ENCODE peak calls at places on chromosomes 6 and 20, in six cellular contexts. One of them, this sample, is unnamed.

GRCh38 chr6:52362443-52363221 is 681 bp downstream of the PAQR8 start:
- DNase-seq in neural progenitor cell: peak; percentile 61
- DNase-seq in RWPE1: peak; percentile 38
- DNase-seq in astrocyte of the spinal cord: peak; percentile 15
- DNase-seq in ascending aorta: peak; percentile 69
- DNase-seq in left ventricle myocardium inferior: peak; percentile 21
- DNase-seq in this sample: peak; percentile 71

GRCh38 chr20:32674362-32674789 is 635 bp upstream of the C20orf203 start:
- DNase-seq in astrocyte of the spinal cord: peak; percentile 48
- DNase-seq in neural progenitor cell: peak; percentile 67
- DNase-seq in ascending aorta: no peak
- DNase-seq in RWPE1: peak; percentile 82
- DNase-seq in left ventricle myocardium inferior: no peak
- DNase-seq in this sample: no peak

GRCh38 chr20:18992418-18992817 is 178.8 kb downstream of the SCP2D1 start:
- DNase-seq in ascending aorta: peak; percentile 2
- DNase-seq in neural progenitor cell: no peak
- DNase-seq in RWPE1: no peak
- DNase-seq in left ventricle myocardium inferior: no peak
- DNase-seq in astrocyte of the spinal cord: no peak
- DNase-seq in this sample: no peak

GRCh38 chr6:114000066-114000465 is 29.1 kb upstream of the HDAC2 start:
- DNase-seq in astrocyte of the spinal cord: peak; percentile 58
- DNase-seq in ascending aorta: no peak
- DNase-seq in left ventricle myocardium inferior: no peak
- DNase-seq in neural progenitor cell: no peak
- DNase-seq in RWPE1: no peak
- DNase-seq in this sample: no peak

GRCh38 chr20:55792049-55792448 is 213.3 kb downstream of the CBLN4 start:
- DNase-seq in neural progenitor cell: no peak
- DNase-seq in left ventricle myocardium inferior: no peak
- DNase-seq in astrocyte of the spinal cord: no peak
- DNase-seq in RWPE1: no peak
- DNase-seq in ascending aorta: no peak
- DNase-seq in this sample: no peak

GRCh38 chr6:35299674-35300073 is 2.1 kb downstream of the DEF6 start:
- DNase-seq in ascending aorta: no peak
- DNase-seq in neural progenitor cell: no peak
- DNase-seq in astrocyte of the spinal cord: no peak
- DNase-seq in RWPE1: no peak
- DNase-seq in left ventricle myocardium inferior: peak; percentile 39
- DNase-seq in this sample: no peak

GRCh38 chr20:51412333-51412761 is 130.2 kb downstream of the NFATC2 start:
- DNase-seq in neural progenitor cell: no peak
- DNase-seq in astrocyte of the spinal cord: peak; percentile 76
- DNase-seq in ascending aorta: peak; percentile 71
- DNase-seq in left ventricle myocardium inferior: peak; percentile 45
- DNase-seq in RWPE1: no peak
- DNase-seq in this sample: no peak

GRCh38 chr6:30067460-30068139 is 602 bp downstream of the PPP1R11 start:
- DNase-seq in neural progenitor cell: peak; percentile 98
- DNase-seq in left ventricle myocardium inferior: no peak
- DNase-seq in astrocyte of the spinal cord: no peak
- DNase-seq in RWPE1: no peak
- DNase-seq in ascending aorta: no peak
- DNase-seq in this sample: no peak

GRCh38 chr6:8166156-8166555 is 63.8 kb upstream of the EEF1E1 start:
- DNase-seq in RWPE1: no peak
- DNase-seq in ascending aorta: no peak
- DNase-seq in neural progenitor cell: no peak
- DNase-seq in left ventricle myocardium inferior: no peak
- DNase-seq in astrocyte of the spinal cord: no peak
- DNase-seq in this sample: no peak

GRCh38 chr6:8172510-8172909 is 70.2 kb upstream of the EEF1E1 start:
- DNase-seq in neural progenitor cell: no peak
- DNase-seq in astrocyte of the spinal cord: no peak
- DNase-seq in ascending aorta: no peak
- DNase-seq in left ventricle myocardium inferior: no peak
- DNase-seq in RWPE1: no peak
- DNase-seq in this sample: no peak

GRCh38 chr6:8174571-8174970 is 72.2 kb upstream of the EEF1E1 start:
- DNase-seq in astrocyte of the spinal cord: no peak
- DNase-seq in neural progenitor cell: no peak
- DNase-seq in RWPE1: peak; percentile 14
- DNase-seq in ascending aorta: no peak
- DNase-seq in left ventricle myocardium inferior: no peak
- DNase-seq in this sample: no peak

GRCh38 chr6:8170754-8171153 is 68.4 kb upstream of the EEF1E1 start:
- DNase-seq in RWPE1: no peak
- DNase-seq in left ventricle myocardium inferior: no peak
- DNase-seq in astrocyte of the spinal cord: no peak
- DNase-seq in neural progenitor cell: no peak
- DNase-seq in ascending aorta: no peak
- DNase-seq in this sample: no peak

DNA sequence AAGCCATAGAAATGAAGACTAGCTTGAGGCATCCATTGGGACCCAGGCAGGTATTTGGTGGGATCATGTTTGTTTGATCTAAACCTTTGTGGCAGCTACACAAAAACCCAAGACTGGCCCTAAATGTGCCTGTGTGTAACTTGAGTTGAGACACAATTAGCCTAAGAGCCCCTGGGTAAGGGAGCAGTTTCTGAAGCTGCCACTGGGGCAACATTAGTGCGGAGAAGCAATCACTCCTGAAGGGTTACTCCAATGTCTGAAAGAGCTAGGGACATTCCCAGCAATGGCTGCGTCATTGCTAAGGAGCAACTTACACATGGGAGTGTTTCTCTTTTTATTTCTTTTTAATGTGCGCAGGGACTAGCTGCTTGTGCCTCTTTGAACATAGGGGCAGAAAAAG is 67.9 kb upstream of the EEF1E1 start:
- DNase-seq in left ventricle myocardium inferior: no peak
- DNase-seq in RWPE1: no peak
- DNase-seq in astrocyte of the spinal cord: no peak
- DNase-seq in neural progenitor cell: peak; percentile 36
- DNase-seq in ascending aorta: no peak
- DNase-seq in this sample: no peak
- TF ChIP-seq CTCF in left ventricle myocardium inferior: no peak
- TF ChIP-seq CTCF in RWPE1: no peak
- TF ChIP-seq CTCF in astrocyte of the spinal cord: peak; percentile 2
- TF ChIP-seq CTCF in neural progenitor cell: peak; percentile 34
- TF ChIP-seq CTCF in ascending aorta: no peak
- TF ChIP-seq CTCF in this sample: peak; percentile 42

GRCh38 chr20:20712004-20712473 is 405 bp downstream of the RALGAPA2 start:
- DNase-seq in neural progenitor cell: peak; percentile 50
- DNase-seq in ascending aorta: peak; percentile 63
- DNase-seq in RWPE1: no peak
- DNase-seq in left ventricle myocardium inferior: no peak
- DNase-seq in astrocyte of the spinal cord: no peak
- DNase-seq in this sample: peak; percentile 68

GRCh38 chr20:20711413-20711812 is 1.0 kb downstream of the RALGAPA2 start:
- DNase-seq in RWPE1: no peak
- DNase-seq in left ventricle myocardium inferior: no peak
- DNase-seq in astrocyte of the spinal cord: no peak
- DNase-seq in neural progenitor cell: no peak
- DNase-seq in ascending aorta: no peak
- DNase-seq in this sample: no peak

GRCh38 chr20:20710847-20711315 is 1.6 kb downstream of the RALGAPA2 start:
- DNase-seq in ascending aorta: no peak
- DNase-seq in RWPE1: no peak
- DNase-seq in astrocyte of the spinal cord: no peak
- DNase-seq in left ventricle myocardium inferior: no peak
- DNase-seq in neural progenitor cell: no peak
- DNase-seq in this sample: no peak

GRCh38 chr20:20713244-20713765 is 861 bp upstream of the RALGAPA2 start:
- DNase-seq in neural progenitor cell: no peak
- DNase-seq in left ventricle myocardium inferior: no peak
- DNase-seq in astrocyte of the spinal cord: no peak
- DNase-seq in RWPE1: no peak
- DNase-seq in ascending aorta: peak; percentile 65
- DNase-seq in this sample: no peak

GRCh38 chr20:20712474-20713243 is at the start of gene RALGAPA2:
- DNase-seq in ascending aorta: peak; percentile 99
- DNase-seq in neural progenitor cell: peak; percentile 99
- DNase-seq in astrocyte of the spinal cord: peak; percentile 98
- DNase-seq in left ventricle myocardium inferior: peak; percentile 97
- DNase-seq in RWPE1: peak; percentile 93
- DNase-seq in this sample: peak; percentile 97
- TF ChIP-seq CTCF in ascending aorta: no peak
- TF ChIP-seq CTCF in neural progenitor cell: no peak
- TF ChIP-seq CTCF in astrocyte of the spinal cord: no peak
- TF ChIP-seq CTCF in left ventricle myocardium inferior: peak; percentile 13
- TF ChIP-seq CTCF in RWPE1: no peak
- TF ChIP-seq CTCF in this sample: no peak

DNA sequence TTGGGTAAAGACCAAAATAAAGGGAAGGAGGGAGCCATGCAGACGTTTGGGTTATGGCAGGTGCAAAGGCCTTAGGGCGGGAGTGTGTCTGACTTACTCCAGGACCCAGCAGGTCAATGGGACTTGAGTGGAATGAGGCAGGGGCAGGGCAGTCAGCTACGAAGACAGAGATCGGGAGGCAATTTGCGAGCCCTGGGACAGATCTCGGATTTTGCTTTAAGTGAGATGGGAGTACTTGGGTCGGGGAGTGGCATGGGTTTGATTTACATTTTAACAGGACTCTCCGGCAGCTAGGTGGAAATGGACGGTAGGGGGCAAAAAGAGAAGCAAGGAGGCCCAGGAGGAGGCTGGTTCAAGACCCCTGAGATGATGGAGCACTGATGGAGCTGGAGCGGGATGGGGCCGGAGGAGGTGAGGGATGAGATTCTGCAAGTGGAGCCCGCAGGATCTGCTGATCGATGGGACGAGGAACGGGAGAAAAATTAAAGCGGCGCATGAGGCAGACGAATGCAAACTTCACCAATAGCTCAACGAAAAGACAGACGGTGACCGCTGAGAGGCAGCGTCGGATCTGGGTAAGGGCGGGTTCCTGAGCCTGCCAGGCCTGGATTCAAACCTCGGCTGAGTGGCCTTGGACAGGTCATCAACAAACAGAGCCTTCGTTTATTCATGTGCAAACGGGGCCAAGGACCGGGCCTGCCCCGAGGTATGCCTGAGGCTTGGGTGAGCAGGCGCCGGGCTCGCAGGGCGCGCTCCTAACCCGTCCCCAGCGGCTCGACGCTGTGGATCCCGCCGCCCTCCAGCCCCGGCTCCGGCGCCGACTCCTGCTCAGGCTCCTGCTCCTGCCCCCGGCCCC is 774 bp upstream of the RBCK1 start:
- DNase-seq in ascending aorta: peak; percentile 81
- DNase-seq in left ventricle myocardium inferior: peak; percentile 80
- DNase-seq in astrocyte of the spinal cord: peak; percentile 77
- DNase-seq in neural progenitor cell: peak; percentile 94
- DNase-seq in RWPE1: no peak
- DNase-seq in this sample: no peak
- TF ChIP-seq CTCF in ascending aorta: peak; percentile 7
- TF ChIP-seq CTCF in left ventricle myocardium inferior: peak; percentile 28
- TF ChIP-seq CTCF in astrocyte of the spinal cord: peak; percentile 32
- TF ChIP-seq CTCF in neural progenitor cell: peak; percentile 47
- TF ChIP-seq CTCF in RWPE1: no peak
- TF ChIP-seq CTCF in this sample: peak; percentile 64

DNA sequence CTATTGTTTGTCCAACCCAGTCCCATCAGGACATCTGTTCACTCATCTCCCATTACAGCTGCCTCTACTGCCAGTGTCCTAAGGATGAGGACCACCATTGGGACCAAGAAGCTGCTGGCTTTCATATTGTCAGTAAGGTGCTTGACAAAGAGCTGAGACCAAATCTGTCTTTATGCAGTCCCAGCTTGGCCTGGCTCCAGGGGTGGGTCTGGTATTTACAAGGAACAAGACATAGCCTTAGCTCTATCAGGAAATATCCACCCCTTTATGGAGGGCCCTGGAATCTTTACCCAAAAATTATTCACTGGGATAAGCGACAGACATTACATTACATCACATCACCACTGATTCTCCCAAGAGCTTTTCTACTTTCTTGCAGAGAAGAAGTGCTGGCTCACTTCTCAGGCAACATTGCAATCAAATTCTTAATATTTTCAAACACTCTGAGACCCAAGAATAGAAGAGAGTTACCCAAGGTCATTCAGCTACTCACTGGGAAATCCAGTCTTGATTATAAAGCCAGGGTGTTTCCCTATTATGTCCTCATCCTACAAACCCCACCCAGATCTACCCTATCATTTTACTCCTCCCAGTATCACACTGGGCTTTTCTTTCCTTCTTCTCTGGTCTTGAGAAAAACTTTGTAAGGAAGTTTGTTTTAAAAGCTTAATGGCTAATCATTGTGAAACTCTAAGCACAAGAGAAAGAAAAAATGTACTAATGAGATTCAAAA is 11.5 kb upstream of the PI3 start:
- DNase-seq in neural progenitor cell: no peak
- DNase-seq in ascending aorta: no peak
- DNase-seq in RWPE1: no peak
- DNase-seq in astrocyte of the spinal cord: no peak
- DNase-seq in left ventricle myocardium inferior: no peak
- DNase-seq in this sample: no peak
- TF ChIP-seq CTCF in neural progenitor cell: no peak
- TF ChIP-seq CTCF in ascending aorta: no peak
- TF ChIP-seq CTCF in RWPE1: no peak
- TF ChIP-seq CTCF in astrocyte of the spinal cord: no peak
- TF ChIP-seq CTCF in left ventricle myocardium inferior: no peak
- TF ChIP-seq CTCF in this sample: no peak

GRCh38 chr6:125193208-125193607 is 39.6 kb downstream of the TPD52L1 start:
- DNase-seq in astrocyte of the spinal cord: no peak
- DNase-seq in ascending aorta: no peak
- DNase-seq in left ventricle myocardium inferior: no peak
- DNase-seq in neural progenitor cell: no peak
- DNase-seq in RWPE1: peak; percentile 77
- DNase-seq in this sample: no peak

GRCh38 chr6:125194980-125195379 is 41.4 kb downstream of the TPD52L1 start:
- DNase-seq in neural progenitor cell: no peak
- DNase-seq in astrocyte of the spinal cord: no peak
- DNase-seq in left ventricle myocardium inferior: no peak
- DNase-seq in ascending aorta: no peak
- DNase-seq in RWPE1: no peak
- DNase-seq in this sample: no peak

GRCh38 chr6:125191916-125192609 is 38.5 kb downstream of the TPD52L1 start:
- DNase-seq in left ventricle myocardium inferior: peak; percentile 22
- DNase-seq in neural progenitor cell: peak; percentile 65
- DNase-seq in RWPE1: peak; percentile 73
- DNase-seq in astrocyte of the spinal cord: peak; percentile 91
- DNase-seq in ascending aorta: peak; percentile 77
- DNase-seq in this sample: no peak

GRCh38 chr6:125190667-125191066 is 37.1 kb downstream of the TPD52L1 start:
- DNase-seq in astrocyte of the spinal cord: no peak
- DNase-seq in ascending aorta: no peak
- DNase-seq in RWPE1: no peak
- DNase-seq in left ventricle myocardium inferior: no peak
- DNase-seq in neural progenitor cell: peak; percentile 43
- DNase-seq in this sample: no peak

GRCh38 chr6:125192610-125192930 is 39.0 kb downstream of the TPD52L1 start:
- DNase-seq in ascending aorta: no peak
- DNase-seq in left ventricle myocardium inferior: no peak
- DNase-seq in astrocyte of the spinal cord: no peak
- DNase-seq in neural progenitor cell: no peak
- DNase-seq in RWPE1: no peak
- DNase-seq in this sample: no peak
- TF ChIP-seq CTCF in ascending aorta: no peak
- TF ChIP-seq CTCF in left ventricle myocardium inferior: peak; percentile 7
- TF ChIP-seq CTCF in astrocyte of the spinal cord: no peak
- TF ChIP-seq CTCF in neural progenitor cell: no peak
- TF ChIP-seq CTCF in RWPE1: peak; percentile 25
- TF ChIP-seq CTCF in this sample: peak; percentile 13

This sample was measured in type B pancreatic cell.